ENCODE peak calls at places on chromosomes 7 and 10, in nine cellular contexts. One of them, this sample, is unnamed.

GRCh38 chr10:96999337-96999736 is 167.2 kb downstream of the LCOR start:
- DNase-seq in bronchial epithelial cell: no peak
- DNase-seq in skeletal muscle cell: no peak
- DNase-seq in aorta: no peak
- DNase-seq in fibroblast of lung: no peak
- DNase-seq in lung: no peak
- DNase-seq in MM.1S: no peak
- DNase-seq in thyroid gland: no peak
- DNase-seq in lower lobe of right lung: no peak
- DNase-seq in this sample: no peak

GRCh38 chr10:95789928-95790327 is 34.0 kb downstream of the ENTPD1 start:
- DNase-seq in fibroblast of lung: no peak
- DNase-seq in MM.1S: no peak
- DNase-seq in bronchial epithelial cell: no peak
- DNase-seq in lower lobe of right lung: no peak
- DNase-seq in lung: no peak
- DNase-seq in aorta: no peak
- DNase-seq in thyroid gland: no peak
- DNase-seq in skeletal muscle cell: no peak
- DNase-seq in this sample: no peak

GRCh38 chr7:1632916-1633785 is 36.9 kb upstream of the ELFN1 start:
- DNase-seq in MM.1S: no peak
- DNase-seq in thyroid gland: no peak
- DNase-seq in bronchial epithelial cell: no peak
- DNase-seq in skeletal muscle cell: no peak
- DNase-seq in fibroblast of lung: no peak
- DNase-seq in lung: no peak
- DNase-seq in aorta: peak
- DNase-seq in lower lobe of right lung: peak
- DNase-seq in this sample: no peak

GRCh38 chr7:117664047-117664446 is 184.2 kb downstream of the CFTR start:
- DNase-seq in lower lobe of right lung: no peak
- DNase-seq in MM.1S: no peak
- DNase-seq in fibroblast of lung: no peak
- DNase-seq in thyroid gland: no peak
- DNase-seq in lung: no peak
- DNase-seq in aorta: no peak
- DNase-seq in skeletal muscle cell: no peak
- DNase-seq in bronchial epithelial cell: no peak
- DNase-seq in this sample: no peak

GRCh38 chr7:112782498-112782897 is 7.7 kb downstream of the TMEM168 start:
- DNase-seq in lower lobe of right lung: no peak
- DNase-seq in thyroid gland: no peak
- DNase-seq in MM.1S: no peak
- DNase-seq in bronchial epithelial cell: peak
- DNase-seq in aorta: no peak
- DNase-seq in skeletal muscle cell: no peak
- DNase-seq in fibroblast of lung: peak
- DNase-seq in lung: no peak
- DNase-seq in this sample: no peak

GRCh38 chr10:97025613-97026242 is 160.0 kb downstream of the SLIT1 start:
- DNase-seq in lung: peak
- DNase-seq in fibroblast of lung: peak
- DNase-seq in lower lobe of right lung: no peak
- DNase-seq in skeletal muscle cell: no peak
- DNase-seq in thyroid gland: peak
- DNase-seq in bronchial epithelial cell: peak
- DNase-seq in MM.1S: peak
- DNase-seq in aorta: peak
- DNase-seq in this sample: no peak

GRCh38 chr10:118522791-118523498 is 72.5 kb downstream of the PRLHR start:
- DNase-seq in lung: no peak
- DNase-seq in aorta: no peak
- DNase-seq in MM.1S: no peak
- DNase-seq in fibroblast of lung: no peak
- DNase-seq in lower lobe of right lung: no peak
- DNase-seq in bronchial epithelial cell: peak
- DNase-seq in skeletal muscle cell: no peak
- DNase-seq in thyroid gland: no peak
- DNase-seq in this sample: no peak

GRCh38 chr10:8312079-8312478 is 257.6 kb downstream of the GATA3 start:
- DNase-seq in bronchial epithelial cell: peak
- DNase-seq in lung: no peak
- DNase-seq in lower lobe of right lung: no peak
- DNase-seq in fibroblast of lung: no peak
- DNase-seq in MM.1S: no peak
- DNase-seq in aorta: no peak
- DNase-seq in skeletal muscle cell: no peak
- DNase-seq in thyroid gland: no peak
- DNase-seq in this sample: no peak

GRCh38 chr7:47147213-47147631 is 434.7 kb downstream of the TNS3 start:
- DNase-seq in lower lobe of right lung: peak
- DNase-seq in fibroblast of lung: no peak
- DNase-seq in aorta: no peak
- DNase-seq in lung: peak
- DNase-seq in bronchial epithelial cell: no peak
- DNase-seq in thyroid gland: no peak
- DNase-seq in MM.1S: no peak
- DNase-seq in skeletal muscle cell: no peak
- DNase-seq in this sample: no peak

GRCh38 chr7:138773817-138774216 is 24.0 kb upstream of the TMEM213 start:
- DNase-seq in skeletal muscle cell: no peak
- DNase-seq in aorta: no peak
- DNase-seq in MM.1S: no peak
- DNase-seq in bronchial epithelial cell: no peak
- DNase-seq in lower lobe of right lung: no peak
- DNase-seq in thyroid gland: no peak
- DNase-seq in lung: no peak
- DNase-seq in fibroblast of lung: no peak
- DNase-seq in this sample: no peak

GRCh38 chr7:1201916-1202315 is 30.8 kb upstream of the UNCX start:
- DNase-seq in fibroblast of lung: no peak
- DNase-seq in skeletal muscle cell: no peak
- DNase-seq in lung: no peak
- DNase-seq in lower lobe of right lung: no peak
- DNase-seq in MM.1S: no peak
- DNase-seq in bronchial epithelial cell: no peak
- DNase-seq in aorta: no peak
- DNase-seq in thyroid gland: no peak
- DNase-seq in this sample: no peak

GRCh38 chr7:34748244-34749039 is 90.4 kb downstream of the NPSR1 start:
- DNase-seq in thyroid gland: peak
- DNase-seq in fibroblast of lung: peak
- DNase-seq in MM.1S: peak
- DNase-seq in skeletal muscle cell: peak
- DNase-seq in lower lobe of right lung: peak
- DNase-seq in aorta: no peak
- DNase-seq in lung: peak
- DNase-seq in bronchial epithelial cell: peak
- DNase-seq in this sample: no peak

GRCh38 chr7:134458341-134458805 is 527 bp downstream of the AKR1B1 start:
- DNase-seq in lung: no peak
- DNase-seq in skeletal muscle cell: no peak
- DNase-seq in aorta: peak
- DNase-seq in fibroblast of lung: peak
- DNase-seq in bronchial epithelial cell: peak
- DNase-seq in thyroid gland: peak
- DNase-seq in MM.1S: peak
- DNase-seq in lower lobe of right lung: peak
- DNase-seq in this sample: no peak

GRCh38 chr10:92241158-92241500 is 49.7 kb downstream of the CPEB3 start:
- DNase-seq in lower lobe of right lung: no peak
- DNase-seq in MM.1S: peak
- DNase-seq in fibroblast of lung: no peak
- DNase-seq in bronchial epithelial cell: no peak
- DNase-seq in lung: no peak
- DNase-seq in aorta: no peak
- DNase-seq in skeletal muscle cell: no peak
- DNase-seq in thyroid gland: peak
- DNase-seq in this sample: no peak

GRCh38 chr10:99756158-99756557 is 24.1 kb downstream of the CUTC start:
- DNase-seq in MM.1S: no peak
- DNase-seq in lower lobe of right lung: no peak
- DNase-seq in aorta: no peak
- DNase-seq in lung: no peak
- DNase-seq in fibroblast of lung: no peak
- DNase-seq in skeletal muscle cell: no peak
- DNase-seq in bronchial epithelial cell: no peak
- DNase-seq in thyroid gland: no peak
- DNase-seq in this sample: no peak

GRCh38 chr10:99748823-99749451 is 16.9 kb downstream of the CUTC start:
- DNase-seq in bronchial epithelial cell: no peak
- DNase-seq in aorta: no peak
- DNase-seq in thyroid gland: no peak
- DNase-seq in skeletal muscle cell: no peak
- DNase-seq in lower lobe of right lung: no peak
- DNase-seq in lung: no peak
- DNase-seq in MM.1S: no peak
- DNase-seq in fibroblast of lung: no peak
- DNase-seq in this sample: no peak

GRCh38 chr10:99760321-99760720 is 22.1 kb upstream of the ABCC2 start:
- DNase-seq in lung: no peak
- DNase-seq in skeletal muscle cell: no peak
- DNase-seq in fibroblast of lung: no peak
- DNase-seq in thyroid gland: no peak
- DNase-seq in aorta: no peak
- DNase-seq in lower lobe of right lung: no peak
- DNase-seq in bronchial epithelial cell: peak
- DNase-seq in MM.1S: no peak
- DNase-seq in this sample: no peak

GRCh38 chr10:99758241-99758891 is 24.1 kb upstream of the ABCC2 start:
- DNase-seq in fibroblast of lung: peak
- DNase-seq in MM.1S: no peak
- DNase-seq in lung: no peak
- DNase-seq in thyroid gland: no peak
- DNase-seq in lower lobe of right lung: no peak
- DNase-seq in aorta: no peak
- DNase-seq in bronchial epithelial cell: no peak
- DNase-seq in skeletal muscle cell: peak
- DNase-seq in this sample: no peak

DNA sequence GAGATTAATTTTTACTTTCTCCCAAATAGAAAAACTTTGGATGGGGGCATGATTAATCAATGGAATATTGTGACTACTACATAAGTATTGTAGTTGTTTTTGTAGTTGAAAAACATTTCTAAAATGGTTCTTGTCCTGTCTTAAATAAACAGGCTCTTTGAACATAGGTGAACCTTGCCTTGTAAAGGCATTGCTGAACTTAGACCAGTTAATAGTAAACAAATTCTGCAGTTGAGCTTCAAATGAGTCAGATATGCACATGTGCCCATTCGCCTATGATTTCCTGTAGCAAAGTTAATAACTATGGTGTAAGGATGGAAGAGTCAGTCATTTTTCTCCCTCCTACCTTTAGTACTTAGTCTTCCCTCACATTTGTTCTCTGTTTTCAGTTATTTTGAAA is 22.6 kb downstream of the CUTC start:
- DNase-seq in lower lobe of right lung: no peak
- DNase-seq in skeletal muscle cell: no peak
- DNase-seq in MM.1S: no peak
- DNase-seq in aorta: no peak
- DNase-seq in bronchial epithelial cell: peak
- DNase-seq in lung: no peak
- DNase-seq in fibroblast of lung: no peak
- DNase-seq in thyroid gland: no peak
- DNase-seq in this sample: no peak
- H3K4me3 ChIP-seq in lower lobe of right lung: no peak
- H3K4me3 ChIP-seq in skeletal muscle cell: no peak
- H3K4me3 ChIP-seq in MM.1S: no peak
- H3K4me3 ChIP-seq in aorta: no peak
- H3K4me3 ChIP-seq in bronchial epithelial cell: no peak
- H3K4me3 ChIP-seq in lung: no peak
- H3K4me3 ChIP-seq in fibroblast of lung: no peak
- H3K4me3 ChIP-seq in thyroid gland: no peak
- H3K4me3 ChIP-seq in this sample: no peak

DNA sequence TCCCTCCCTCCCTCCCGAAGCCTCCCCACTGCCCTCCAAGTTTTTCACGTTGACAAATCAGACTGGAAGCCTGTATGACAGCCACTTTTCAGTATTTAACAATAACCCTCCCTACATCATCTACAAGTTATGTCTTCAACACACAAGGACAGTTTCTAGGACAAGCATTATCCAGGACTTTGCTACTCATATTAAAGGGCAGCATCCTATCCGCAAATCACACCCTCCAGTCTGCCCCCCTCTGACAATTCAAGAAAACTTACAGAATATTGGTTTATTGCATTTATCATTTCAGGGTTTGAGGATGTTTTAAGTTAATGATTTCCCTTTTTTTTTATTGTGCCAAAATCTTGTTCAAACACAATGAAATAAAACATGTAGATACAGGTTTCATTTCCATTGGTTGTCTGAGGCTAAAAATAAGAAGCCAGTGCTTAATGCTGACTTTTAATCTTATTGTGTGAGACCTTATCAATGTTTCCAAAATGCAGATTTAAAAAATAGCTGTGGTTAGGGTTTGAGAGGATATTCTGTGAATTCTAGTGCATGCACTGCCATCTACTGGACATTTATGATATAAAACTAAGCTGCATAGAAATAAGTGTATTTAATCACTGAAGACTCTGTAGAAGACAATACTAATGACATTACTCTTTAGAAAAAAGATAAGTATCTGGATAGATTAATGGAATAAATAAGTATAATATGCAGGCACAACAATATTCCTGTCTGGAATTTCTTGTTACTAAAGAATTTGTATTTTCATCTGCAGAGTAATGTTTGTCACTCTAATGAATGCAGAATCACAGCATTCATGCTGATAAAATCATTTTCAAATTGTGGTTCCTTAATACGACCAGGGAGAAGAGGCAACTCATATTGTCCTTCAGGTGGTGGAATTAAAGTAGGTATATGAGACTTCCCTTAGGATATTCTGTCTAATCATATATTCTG is 64.1 kb downstream of the CAV1 start:
- DNase-seq in aorta: no peak
- DNase-seq in skeletal muscle cell: no peak
- DNase-seq in fibroblast of lung: peak
- DNase-seq in MM.1S: peak
- DNase-seq in lower lobe of right lung: no peak
- DNase-seq in thyroid gland: no peak
- DNase-seq in bronchial epithelial cell: peak
- DNase-seq in lung: no peak
- DNase-seq in this sample: peak
- H3K4me3 ChIP-seq in aorta: no peak
- H3K4me3 ChIP-seq in skeletal muscle cell: no peak
- H3K4me3 ChIP-seq in fibroblast of lung: no peak
- H3K4me3 ChIP-seq in MM.1S: no peak
- H3K4me3 ChIP-seq in lower lobe of right lung: no peak
- H3K4me3 ChIP-seq in thyroid gland: no peak
- H3K4me3 ChIP-seq in bronchial epithelial cell: no peak
- H3K4me3 ChIP-seq in lung: no peak
- H3K4me3 ChIP-seq in this sample: peak

GRCh38 chr7:55021951-55022617 is 3.3 kb downstream of the EGFR start:
- DNase-seq in skeletal muscle cell: no peak
- DNase-seq in aorta: no peak
- DNase-seq in thyroid gland: peak
- DNase-seq in lower lobe of right lung: no peak
- DNase-seq in fibroblast of lung: no peak
- DNase-seq in MM.1S: no peak
- DNase-seq in bronchial epithelial cell: peak
- DNase-seq in lung: no peak
- DNase-seq in this sample: no peak
- H3K4me3 ChIP-seq in skeletal muscle cell: peak
- H3K4me3 ChIP-seq in aorta: no peak
- H3K4me3 ChIP-seq in thyroid gland: no peak
- H3K4me3 ChIP-seq in lower lobe of right lung: peak
- H3K4me3 ChIP-seq in fibroblast of lung: peak
- H3K4me3 ChIP-seq in MM.1S: no peak
- H3K4me3 ChIP-seq in bronchial epithelial cell: peak
- H3K4me3 ChIP-seq in lung: no peak
- H3K4me3 ChIP-seq in this sample: no peak

GRCh38 chr10:102226542-102226870 is 407 bp downstream of the ELOVL3 start:
- DNase-seq in bronchial epithelial cell: no peak
- DNase-seq in thyroid gland: no peak
- DNase-seq in lung: no peak
- DNase-seq in skeletal muscle cell: no peak
- DNase-seq in fibroblast of lung: no peak
- DNase-seq in lower lobe of right lung: no peak
- DNase-seq in MM.1S: no peak
- DNase-seq in aorta: no peak
- DNase-seq in this sample: no peak
- H3K4me3 ChIP-seq in bronchial epithelial cell: no peak
- H3K4me3 ChIP-seq in thyroid gland: no peak
- H3K4me3 ChIP-seq in lung: no peak
- H3K4me3 ChIP-seq in skeletal muscle cell: peak
- H3K4me3 ChIP-seq in fibroblast of lung: peak
- H3K4me3 ChIP-seq in lower lobe of right lung: peak
- H3K4me3 ChIP-seq in MM.1S: peak
- H3K4me3 ChIP-seq in aorta: no peak
- H3K4me3 ChIP-seq in this sample: peak

This sample was measured in SK-N-MC.